ENCODE peak calls at places on chromosomes 5 and 9, in six cellular contexts. E is HepG2, A is stomach, O is colonic mucosa, Z is transverse colon, B is mammary epithelial cell. W is an unnamed sample.

GRCh38 chr5:53817183-53817582 is 256.7 kb downstream of the NDUFS4 start:
- DNase-seq in E (no peak), A (no peak), O (no peak), Z (no peak), B (no peak), W (no peak)

GRCh38 chr5:142376001-142376400 is 51.2 kb upstream of the SPRY4 start:
- DNase-seq in E (no peak), A (no peak), O (no peak), Z (no peak), B (no peak), W (no peak)

GRCh38 chr9:89502038-89502601 is 4.2 kb upstream of the SEMA4D start:
- DNase-seq in E (no peak), A (no peak), O (no peak), Z (no peak), B (no peak), W (no peak)

GRCh38 chr5:145859897-145860296 is 12.9 kb downstream of the GRXCR2 start:
- DNase-seq in E (no peak), A (no peak), O (no peak), Z (no peak), B (no peak), W (no peak)

GRCh38 chr5:163867738-163868137 is 362.3 kb downstream of the MAT2B start:
- DNase-seq in E (no peak), A (no peak), O (no peak), Z (no peak), B (no peak), W (no peak)

GRCh38 chr5:120017523-120017922 is 388.2 kb downstream of the FAM170A start:
- DNase-seq in E (no peak), A (no peak), O (no peak), Z (no peak), B (peak; percentile 42), W (no peak)

GRCh38 chr9:19032411-19032810 is 598 bp downstream of the SAXO1 start:
- DNase-seq in E (no peak), A (no peak), O (no peak), Z (no peak), B (no peak), W (no peak)

GRCh38 chr5:148237795-148238194 is 530 bp upstream of the MARCOL start:
- DNase-seq in E (no peak), A (no peak), O (no peak), Z (no peak), B (peak; percentile 55), W (no peak)

GRCh38 chr9:91857831-91858669 is 92.0 kb downstream of the ROR2 start:
- DNase-seq in E (no peak), A (no peak), O (no peak), Z (no peak), B (no peak), W (no peak)

GRCh38 chr5:142143878-142144277 is 35.3 kb downstream of the NDFIP1 start:
- DNase-seq in E (peak; percentile 25), A (no peak), O (no peak), Z (no peak), B (peak; percentile 13), W (no peak)

GRCh38 chr5:136212252-136212721 is 19.3 kb upstream of the SMIM32 start:
- DNase-seq in E (peak; percentile 21), A (peak; percentile 64), O (peak; percentile 77), Z (peak; percentile 67), B (no peak), W (peak; percentile 49)

GRCh38 chr9:125537442-125538091 is 169.4 kb downstream of the MAPKAP1 start:
- DNase-seq in E (no peak), A (no peak), O (no peak), Z (no peak), B (no peak), W (no peak)

GRCh38 chr9:121725008-121725795 is 73.8 kb downstream of the DAB2IP start:
- DNase-seq in E (no peak), A (peak; percentile 90), O (peak; percentile 70), Z (peak; percentile 77), B (peak; percentile 79), W (peak; percentile 96)

GRCh38 chr9:20361656-20362570 is 260.4 kb downstream of the MLLT3 start:
- DNase-seq in E (no peak), A (no peak), O (no peak), Z (no peak), B (no peak), W (no peak)

GRCh38 chr9:14323083-14323968 is 9.4 kb upstream of the NFIB start:
- DNase-seq in E (no peak), A (no peak), O (no peak), Z (no peak), B (peak; percentile 60), W (no peak)

GRCh38 chr5:71932649-71933338 is 174.5 kb upstream of the MAP1B start:
- DNase-seq in E (peak; percentile 76), A (peak; percentile 59), O (peak; percentile 70), Z (peak; percentile 60), B (no peak), W (peak; percentile 29)
- TF ChIP-seq CTCF in E (no peak), A (no peak), O (no peak), Z (no peak), B (no peak), W (no peak)

GRCh38 chr5:150623152-150623877 is 17.1 kb upstream of the SYNPO start:
- DNase-seq in E (no peak), A (no peak), O (no peak), Z (no peak), B (no peak), W (no peak)
- H3K4me3 ChIP-seq in E (no peak overlapping the region), A (peak overlapping the region; percentile 10), O (no peak overlapping the region), Z (no peak overlapping the region), B (no peak overlapping the region), W (no peak overlapping the region)

DNA sequence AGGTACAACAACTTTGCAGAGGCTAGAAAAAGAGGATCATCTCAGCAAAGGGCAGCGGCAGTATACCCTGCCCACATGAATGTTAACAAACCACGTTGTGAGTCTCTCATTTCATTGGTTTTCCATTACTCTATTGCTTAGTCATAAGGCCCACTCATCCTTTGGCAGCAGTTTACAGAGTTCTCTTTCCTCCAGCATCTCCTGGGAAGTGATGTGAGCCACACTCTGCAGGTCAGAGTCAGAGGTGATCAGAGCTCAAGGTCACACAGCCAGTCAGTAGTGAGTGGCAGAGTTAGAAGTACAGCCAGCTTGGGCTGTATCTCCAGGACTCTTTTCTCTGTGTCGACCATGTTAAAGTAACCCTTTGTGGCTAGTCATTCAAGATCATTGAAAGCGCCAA is 599.6 kb upstream of the GRAMD2B start:
- DNase-seq in E (peak; percentile 1), A (no peak), O (no peak), Z (no peak), B (peak; percentile 13), W (no peak)
- TF ChIP-seq CTCF in E (no peak), A (no peak), O (no peak), Z (no peak), B (no peak), W (no peak)

GRCh38 chr5:168304349-168304748 is 12.9 kb downstream of the WWC1 start:
- DNase-seq in E (no peak), A (no peak), O (no peak), Z (no peak), B (no peak), W (no peak)

GRCh38 chr5:168305281-168305680 is 13.8 kb downstream of the WWC1 start:
- DNase-seq in E (no peak), A (no peak), O (no peak), Z (no peak), B (no peak), W (no peak)

GRCh38 chr5:168301593-168302388 is 10.3 kb downstream of the WWC1 start:
- DNase-seq in E (no peak), A (peak; percentile 79), O (peak; percentile 73), Z (peak; percentile 63), B (peak; percentile 77), W (no peak)

GRCh38 chr5:168302785-168303184 is 11.3 kb downstream of the WWC1 start:
- DNase-seq in E (no peak), A (no peak), O (no peak), Z (no peak), B (peak; percentile 55), W (no peak)

GRCh38 chr5:168303398-168304020 is 12.1 kb downstream of the WWC1 start:
- DNase-seq in E (no peak), A (no peak), O (no peak), Z (no peak), B (no peak), W (no peak)
- H3K4me3 ChIP-seq in E (no peak overlapping the region), A (no peak overlapping the region), O (no peak overlapping the region), Z (no peak overlapping the region), B (no peak overlapping the region), W (no peak overlapping the region)

DNA sequence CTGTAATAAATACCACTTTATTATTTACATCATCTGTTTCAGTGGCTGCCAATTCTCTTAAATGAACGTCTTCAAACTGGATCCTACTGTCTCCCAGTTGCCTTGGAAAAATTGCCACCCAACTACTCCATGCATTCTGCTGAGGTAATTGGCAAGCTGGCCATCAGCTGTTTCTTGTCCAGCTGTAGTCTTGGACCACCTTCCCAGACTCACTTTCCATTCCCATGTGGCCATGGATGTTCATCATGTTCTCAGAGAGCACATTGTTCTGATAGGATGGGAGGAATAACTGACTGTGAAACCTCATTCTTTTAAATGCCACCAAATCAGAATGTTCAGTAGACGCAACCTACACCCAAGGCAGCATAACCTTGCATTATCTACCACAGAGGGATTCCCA is 157.5 kb downstream of the DOCK8 start:
- DNase-seq in E (no peak), A (no peak), O (no peak), Z (no peak), B (no peak), W (no peak)
- TF ChIP-seq CTCF in E (no peak), A (no peak), O (no peak), Z (no peak), B (no peak), W (no peak)

GRCh38 chr5:140361901-140362300 is 1.9 kb downstream of the SLC4A9 start:
- DNase-seq in E (no peak), A (no peak), O (no peak), Z (no peak), B (no peak), W (no peak)

GRCh38 chr5:140362311-140362710 is 2.3 kb downstream of the SLC4A9 start:
- DNase-seq in E (no peak), A (no peak), O (no peak), Z (no peak), B (no peak), W (no peak)

GRCh38 chr5:140364472-140364765 is 4.4 kb downstream of the SLC4A9 start:
- DNase-seq in E (no peak), A (no peak), O (no peak), Z (no peak), B (no peak), W (no peak)

GRCh38 chr5:140363631-140364471 is 3.9 kb downstream of the SLC4A9 start:
- DNase-seq in E (no peak), A (no peak), O (no peak), Z (no peak), B (no peak), W (no peak)

GRCh38 chr5:140362875-140363630 is 3.1 kb downstream of the SLC4A9 start:
- DNase-seq in E (peak; percentile 74), A (peak; percentile 88), O (peak; percentile 90), Z (peak; percentile 89), B (peak; percentile 68), W (peak; percentile 72)
- H3K4me3 ChIP-seq in E (peak overlapping the region; percentile 75), A (peak overlapping the region; percentile 44), O (no peak overlapping the region), Z (no peak overlapping the region), B (peak overlapping the region; percentile 34), W (peak overlapping the region; percentile 54)

GRCh38 chr9:100052375-100052774 is 46.4 kb downstream of the ERP44 start:
- DNase-seq in E (no peak), A (no peak), O (no peak), Z (no peak), B (no peak), W (no peak)

GRCh38 chr9:100049551-100049950 is 49.2 kb downstream of the ERP44 start:
- DNase-seq in E (no peak), A (no peak), O (no peak), Z (no peak), B (no peak), W (no peak)
- TF ChIP-seq CTCF in E (no peak), A (no peak), O (no peak), Z (no peak), B (no peak), W (no peak)

GRCh38 chr9:114789006-114789405 is 16.8 kb downstream of the TNFSF15 start:
- DNase-seq in E (no peak), A (no peak), O (no peak), Z (no peak), B (peak; percentile 38), W (no peak)
- H3K4me3 ChIP-seq in E (no peak overlapping the region), A (no peak overlapping the region), O (no peak overlapping the region), Z (no peak overlapping the region), B (no peak overlapping the region), W (no peak overlapping the region)

W was measured in left ventricle myocardium inferior.